ENCODE peak calls at places on chromosomes 7 and 10, in six cellular contexts. F is cardiac fibroblast; S is CD8-positive, alpha-beta T cell; X is uterus; L is SJSA1; E is activated CD4-positive, alpha-beta T cell treated with anti-CD3 and anti-CD28 coated beads for 48 hours. V is an unnamed sample.

GRCh38 chr10:30155401-30155800 is 96.0 kb upstream of the JCAD start:
- DNase-seq in F (no peak), S (no peak), X (no peak), L (no peak), E (peak), V (peak)

GRCh38 chr7:130921391-130922180 is 187.6 kb upstream of the KLF14 start:
- DNase-seq in F (peak), S (no peak), X (no peak), L (peak), E (no peak), V (no peak)

GRCh38 chr10:29257106-29257783 is 31.6 kb upstream of the LYZL1 start:
- DNase-seq in F (peak), S (no peak), X (peak), L (peak), E (no peak), V (peak)

GRCh38 chr7:85471312-85471711 is 284.5 kb upstream of the SEMA3D start:
- DNase-seq in F (no peak), S (no peak), X (no peak), L (no peak), E (no peak), V (no peak)

GRCh38 chr10:35912615-35913170 is 270.6 kb upstream of the FZD8 start:
- DNase-seq in F (peak), S (no peak), X (peak), L (peak), E (no peak), V (no peak)

GRCh38 chr7:46745700-46746090 is 824.6 kb upstream of the IGFBP3 start:
- DNase-seq in F (peak), S (no peak), X (no peak), L (no peak), E (no peak), V (no peak)

GRCh38 chr10:6140141-6140841 is 51.5 kb downstream of the RBM17 start:
- DNase-seq in F (no peak), S (no peak), X (no peak), L (no peak), E (peak), V (no peak)

GRCh38 chr10:89164920-89165319 is 42.2 kb downstream of the CH25H start:
- DNase-seq in F (no peak), S (no peak), X (no peak), L (no peak), E (no peak), V (no peak)

GRCh38 chr7:123724725-123725381 is 23.9 kb downstream of the WASL start:
- DNase-seq in F (no peak), S (no peak), X (no peak), L (no peak), E (no peak), V (no peak)

GRCh38 chr7:74590814-74591213 is 66.7 kb upstream of the GTF2I start:
- DNase-seq in F (no peak), S (no peak), X (no peak), L (no peak), E (no peak), V (no peak)

GRCh38 chr10:92407305-92408016 is 116.5 kb downstream of the MARCHF5 start:
- DNase-seq in F (no peak), S (no peak), X (no peak), L (no peak), E (no peak), V (no peak)

GRCh38 chr10:93435621-93436385 is 46.3 kb downstream of the MYOF start:
- DNase-seq in F (peak), S (no peak), X (no peak), L (peak), E (no peak), V (no peak)

GRCh38 chr7:107122483-107122882 is 46.3 kb upstream of the HBP1 start:
- DNase-seq in F (no peak), S (no peak), X (no peak), L (peak), E (no peak), V (peak)

GRCh38 chr7:117251687-117252086 is 71.2 kb downstream of the WNT2 start:
- DNase-seq in F (peak), S (no peak), X (no peak), L (peak), E (no peak), V (no peak)

GRCh38 chr7:84844771-84845170 is 342.1 kb downstream of the SEMA3D start:
- DNase-seq in F (no peak), S (no peak), X (no peak), L (no peak), E (no peak), V (no peak)

GRCh38 chr7:88455696-88456095 is 149.0 kb upstream of the STEAP4 start:
- DNase-seq in F (no peak), S (no peak), X (no peak), L (no peak), E (no peak), V (no peak)

GRCh38 chr7:43933902-43934560 is 7.8 kb downstream of the UBE2D4 start:
- DNase-seq in F (no peak), S (no peak), X (no peak), L (no peak), E (no peak), V (no peak)

GRCh38 chr7:80517177-80517804 is 5.4 kb upstream of the GNAT3 start:
- DNase-seq in F (no peak), S (no peak), X (no peak), L (no peak), E (no peak), V (no peak)

GRCh38 chr10:4280481-4281206 is 495.6 kb upstream of the KLF6 start:
- DNase-seq in F (peak), S (no peak), X (no peak), L (peak), E (no peak), V (peak)

GRCh38 chr7:108004220-108005142 is 1.5 kb upstream of the LAMB1 start:
- DNase-seq in F (peak), S (no peak), X (peak), L (no peak), E (no peak), V (no peak)

GRCh38 chr7:55021053-55021452 is 2.2 kb downstream of the EGFR start:
- DNase-seq in F (no peak), S (no peak), X (no peak), L (no peak), E (no peak), V (no peak)

GRCh38 chr7:106959753-106960152 is 84.8 kb upstream of the PRKAR2B start:
- DNase-seq in F (no peak), S (no peak), X (no peak), L (no peak), E (peak), V (no peak)

GRCh38 chr10:4276151-4276550 is 491.1 kb upstream of the KLF6 start:
- DNase-seq in F (no peak), S (no peak), X (no peak), L (no peak), E (no peak), V (no peak)

GRCh38 chr7:38211940-38212339 is 33.9 kb downstream of the STARD3NL start:
- DNase-seq in F (peak), S (no peak), X (peak), L (no peak), E (no peak), V (no peak)

GRCh38 chr7:100430450-100431285 is 1.0 kb downstream of the MEPCE start:
- DNase-seq in F (peak), S (no peak), X (no peak), L (peak), E (peak), V (no peak)

GRCh38 chr10:70705121-70705861 is 33.0 kb downstream of the ADAMTS14 start:
- DNase-seq in F (no peak), S (no peak), X (no peak), L (no peak), E (no peak), V (no peak)

GRCh38 chr10:49612513-49613159 is 1.2 kb upstream of the CHAT start:
- DNase-seq in F (no peak), S (no peak), X (no peak), L (no peak), E (peak), V (no peak)

GRCh38 chr10:7563770-7564169 is 103.0 kb downstream of the ITIH5 start:
- DNase-seq in F (no peak), S (no peak), X (no peak), L (no peak), E (no peak), V (no peak)

GRCh38 chr7:129821476-129821875 is 131.3 kb downstream of the UBE2H start:
- DNase-seq in F (no peak), S (no peak), X (no peak), L (no peak), E (no peak), V (no peak)

GRCh38 chr7:25025218-25025671 is 45.3 kb upstream of the OSBPL3 start:
- DNase-seq in F (peak), S (no peak), X (no peak), L (peak), E (no peak), V (no peak)